ENCODE peak calls at places on chromosome 2, in four cellular contexts. V is H1, R is A549, E is WTC11. I is an unnamed sample.

GRCh38 chr2:32564417-32565035 is 63.3 kb upstream of the TTC27 start:
- DNase-seq in R (no peak), V (no peak), E (no peak), I (no peak)

GRCh38 chr2:192978317-192978874 is 783.7 kb upstream of the TMEFF2 start:
- DNase-seq in E (no peak), V (no peak), R (no peak), I (no peak)

GRCh38 chr2:74530239-74531161 is 767 bp downstream of the HTRA2 start:
- DNase-seq in V (no peak), E (peak), R (peak), I (peak)

GRCh38 chr2:172239944-172240590 is 137.4 kb upstream of the DLX2 start:
- DNase-seq in V (no peak), R (no peak), E (no peak), I (no peak)

GRCh38 chr2:143029141-143029540 is 100.1 kb upstream of the ARHGAP15 start:
- DNase-seq in E (no peak), V (no peak), R (no peak), I (no peak)

GRCh38 chr2:189659734-189660133 is 1.5 kb upstream of the ASNSD1 start:
- DNase-seq in R (no peak), V (no peak), E (no peak), I (no peak)

GRCh38 chr2:174442546-174443510 is 44.0 kb downstream of the GPR155 start:
- DNase-seq in V (no peak), E (no peak), R (peak), I (no peak)

GRCh38 chr2:10768063-10768507 is 44.5 kb downstream of the PDIA6 start:
- DNase-seq in R (no peak), E (no peak), V (no peak), I (no peak)

GRCh38 chr2:221087779-221088178 is 484.3 kb downstream of the EPHA4 start:
- DNase-seq in V (no peak), R (no peak), E (no peak), I (no peak)

GRCh38 chr2:159637988-159638501 is 21.7 kb upstream of the BAZ2B start:
- DNase-seq in V (no peak), E (no peak), R (no peak), I (no peak)

GRCh38 chr2:28269019-28269784 is 123.5 kb upstream of the FOSL2 start:
- DNase-seq in R (peak), V (no peak), E (no peak), I (no peak)

GRCh38 chr2:22420076-22420475 is 964.9 kb upstream of the KLHL29 start:
- DNase-seq in V (no peak), R (no peak), E (no peak), I (no peak)

GRCh38 chr2:72181616-72182015 is 34.0 kb upstream of the CYP26B1 start:
- DNase-seq in R (no peak), E (no peak), V (no peak), I (no peak)

GRCh38 chr2:231138699-231139098 is 13.9 kb upstream of the HTR2B start:
- DNase-seq in E (no peak), R (no peak), V (no peak), I (no peak)

GRCh38 chr2:133004623-133005022 is 334.6 kb upstream of the LYPD1 start:
- DNase-seq in R (no peak), V (peak), E (peak), I (no peak)

GRCh38 chr2:213119061-213119809 is 32.2 kb downstream of the IKZF2 start:
- DNase-seq in R (no peak), E (no peak), V (no peak), I (peak)

GRCh38 chr2:216590780-216591179 is 42.4 kb upstream of the IGFBP2 start:
- DNase-seq in R (peak), V (no peak), E (peak), I (peak)

GRCh38 chr2:100285691-100286090 is 36.6 kb downstream of the LONRF2 start:
- DNase-seq in E (no peak), V (no peak), R (no peak), I (no peak)

GRCh38 chr2:71801969-71802368 is 345.7 kb downstream of the CYP26B1 start:
- DNase-seq in V (peak), E (peak), R (peak), I (peak)

GRCh38 chr2:69797235-69797634 is 32.2 kb upstream of the GMCL1 start:
- DNase-seq in R (no peak), E (no peak), V (no peak), I (no peak)

GRCh38 chr2:37819228-37819627 is 105.9 kb upstream of the RMDN2 start:
- DNase-seq in V (no peak), E (no peak), R (no peak), I (peak)

GRCh38 chr2:63444565-63445288 is 143.6 kb downstream of the WDPCP start:
- DNase-seq in E (no peak), V (no peak), R (no peak), I (no peak)

GRCh38 chr2:149664896-149665295 is 77.3 kb upstream of the MMADHC start:
- DNase-seq in V (no peak), E (no peak), R (no peak), I (no peak)

GRCh38 chr2:65142515-65142914 is 12.6 kb upstream of the RAB1A start:
- DNase-seq in E (no peak), V (no peak), R (no peak), I (peak)

GRCh38 chr2:112293636-112294401 is 18.4 kb downstream of the ZC3H6 start:
- DNase-seq in V (no peak), R (no peak), E (no peak), I (no peak)

GRCh38 chr2:1707771-1708351 is 36.5 kb downstream of the PXDN start:
- DNase-seq in E (peak), V (no peak), R (no peak), I (peak)

GRCh38 chr2:28691774-28692281 is 59.8 kb upstream of the PPP1CB start:
- DNase-seq in R (no peak), V (no peak), E (peak), I (no peak)

GRCh38 chr2:3633089-3633981 is 24.7 kb upstream of the ALLC start:
- DNase-seq in E (peak), V (peak), R (no peak), I (no peak)

GRCh38 chr2:40879305-40879704 is 427.4 kb upstream of the SLC8A1 start:
- DNase-seq in V (no peak), R (no peak), E (no peak), I (no peak)

GRCh38 chr2:241892299-241893137 is 23.0 kb downstream of the RTP5 start:
- DNase-seq in V (no peak), R (no peak), E (peak), I (no peak)

GRCh38 chr2:134320930-134321329 is 67.1 kb downstream of the MGAT5 start:
- DNase-seq in E (no peak), V (no peak), R (no peak), I (peak)

GRCh38 chr2:368386-368785 is 80.5 kb upstream of the ALKAL2 start:
- DNase-seq in V (no peak), R (no peak), E (no peak), I (peak)

GRCh38 chr2:106030287-106031268 is 163.5 kb downstream of the UXS1 start:
- DNase-seq in V (no peak), E (no peak), R (no peak), I (peak)

GRCh38 chr2:134838143-134838620 is at the start of gene ACMSD:
- DNase-seq in E (no peak), R (no peak), V (no peak), I (no peak)

GRCh38 chr2:131146255-131146654 is 41.1 kb downstream of the PLEKHB2 start:
- DNase-seq in R (no peak), V (no peak), E (no peak), I (no peak)

GRCh38 chr2:37573406-37573805 is 98.0 kb downstream of the CDC42EP3 start:
- DNase-seq in R (no peak), V (no peak), E (no peak), I (no peak)

GRCh38 chr2:212919238-212919637 is 232.2 kb downstream of the IKZF2 start:
- DNase-seq in R (no peak), V (no peak), E (no peak), I (no peak)

GRCh38 chr2:64234150-64234549 is 89.9 kb upstream of the PELI1 start:
- DNase-seq in R (no peak), E (no peak), V (peak), I (no peak)

GRCh38 chr2:186590538-186591441 is 934 bp downstream of the ITGAV start:
- DNase-seq in E (no peak), R (peak), V (no peak), I (peak)

GRCh38 chr2:186589733-186590537 is at the start of gene ITGAV:
- DNase-seq in R (peak), V (peak), E (peak), I (peak)

GRCh38 chr2:186592137-186592875 is 2.5 kb downstream of the ITGAV start:
- DNase-seq in V (no peak), R (no peak), E (no peak), I (no peak)

GRCh38 chr2:186588421-186588820 is 1.4 kb upstream of the ITGAV start:
- DNase-seq in V (no peak), R (no peak), E (no peak), I (no peak)

DNA sequence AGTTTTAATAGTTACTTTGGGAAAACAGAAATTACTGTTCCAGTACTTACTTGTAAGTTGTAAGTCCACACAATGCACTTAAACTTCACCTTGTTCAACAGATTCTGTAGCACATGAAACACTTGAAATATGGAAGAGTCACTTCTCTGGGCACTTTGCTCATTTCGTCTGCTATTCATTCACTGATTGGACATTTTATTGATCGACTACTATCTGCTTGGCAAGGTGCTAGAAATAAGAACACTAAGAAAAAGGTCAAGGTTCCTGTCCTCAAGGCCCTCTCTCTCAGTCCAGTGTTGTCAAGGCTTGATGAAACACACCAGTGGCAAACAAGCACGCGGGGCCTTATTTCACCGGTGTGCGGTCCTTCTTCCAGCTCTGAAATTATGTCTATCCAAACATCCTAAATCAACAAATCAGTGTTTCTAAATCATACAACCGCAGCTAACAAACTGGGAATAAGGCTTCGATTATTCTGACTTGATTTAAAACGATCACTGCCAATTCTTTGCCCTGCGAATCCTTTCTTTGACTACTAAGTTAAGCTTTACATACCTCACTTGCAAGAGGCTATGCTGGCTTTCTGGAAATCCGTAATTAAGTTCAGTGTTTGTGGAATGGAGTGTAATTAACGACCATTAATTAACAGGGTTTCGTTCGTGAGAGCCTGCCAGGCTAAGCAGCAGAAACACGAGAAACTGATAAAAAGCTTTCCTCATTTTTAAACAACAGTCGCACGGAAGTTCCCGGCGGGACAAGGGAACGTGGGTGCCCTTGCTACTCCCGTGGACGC is 720 bp upstream of the ITGAV start:
- DNase-seq in E (no peak), V (no peak), R (no peak), I (peak)
- TF ChIP-seq MAX in E (no peak), V (no peak), R (no peak), I (no peak)

DNA sequence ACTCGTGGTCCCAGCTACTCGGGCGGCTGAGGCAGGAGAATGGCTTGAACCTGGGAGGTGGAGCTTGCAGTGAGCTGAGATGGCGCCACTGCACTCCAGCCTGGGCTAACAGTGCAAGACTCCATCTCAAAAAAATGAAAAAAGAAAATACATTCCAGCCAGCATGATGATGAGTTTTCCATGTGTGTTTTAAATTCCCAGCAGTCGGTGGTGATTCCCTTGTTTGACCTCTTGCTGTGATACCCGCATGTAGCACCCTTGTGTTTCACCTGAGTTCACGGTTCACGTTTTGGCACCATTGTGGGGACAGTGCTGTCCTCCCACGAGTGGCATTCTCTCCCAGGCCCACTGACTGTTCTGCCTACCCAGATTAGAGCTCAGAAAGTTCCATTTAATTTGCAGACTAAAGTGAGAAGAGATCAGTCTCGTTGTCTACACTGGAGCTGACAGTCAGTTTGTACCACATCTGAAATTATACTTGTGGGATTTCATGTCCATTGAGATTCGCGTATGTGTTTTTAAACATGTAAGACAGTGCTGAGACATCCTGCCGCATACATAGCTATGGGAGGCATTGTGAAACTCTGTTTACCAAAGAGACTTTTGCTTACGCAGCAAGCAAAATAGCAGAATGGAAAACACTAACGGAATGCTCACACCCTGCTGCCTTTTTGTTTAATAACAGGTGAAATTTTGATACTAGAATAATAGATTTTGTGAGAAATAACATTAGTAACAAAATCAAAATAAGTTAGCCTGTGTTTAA is 157.1 kb downstream of the GBX2 start:
- DNase-seq in E (no peak), R (no peak), V (no peak), I (peak)
- TF ChIP-seq MAX in E (no peak), R (no peak), V (no peak), I (no peak)

DNA sequence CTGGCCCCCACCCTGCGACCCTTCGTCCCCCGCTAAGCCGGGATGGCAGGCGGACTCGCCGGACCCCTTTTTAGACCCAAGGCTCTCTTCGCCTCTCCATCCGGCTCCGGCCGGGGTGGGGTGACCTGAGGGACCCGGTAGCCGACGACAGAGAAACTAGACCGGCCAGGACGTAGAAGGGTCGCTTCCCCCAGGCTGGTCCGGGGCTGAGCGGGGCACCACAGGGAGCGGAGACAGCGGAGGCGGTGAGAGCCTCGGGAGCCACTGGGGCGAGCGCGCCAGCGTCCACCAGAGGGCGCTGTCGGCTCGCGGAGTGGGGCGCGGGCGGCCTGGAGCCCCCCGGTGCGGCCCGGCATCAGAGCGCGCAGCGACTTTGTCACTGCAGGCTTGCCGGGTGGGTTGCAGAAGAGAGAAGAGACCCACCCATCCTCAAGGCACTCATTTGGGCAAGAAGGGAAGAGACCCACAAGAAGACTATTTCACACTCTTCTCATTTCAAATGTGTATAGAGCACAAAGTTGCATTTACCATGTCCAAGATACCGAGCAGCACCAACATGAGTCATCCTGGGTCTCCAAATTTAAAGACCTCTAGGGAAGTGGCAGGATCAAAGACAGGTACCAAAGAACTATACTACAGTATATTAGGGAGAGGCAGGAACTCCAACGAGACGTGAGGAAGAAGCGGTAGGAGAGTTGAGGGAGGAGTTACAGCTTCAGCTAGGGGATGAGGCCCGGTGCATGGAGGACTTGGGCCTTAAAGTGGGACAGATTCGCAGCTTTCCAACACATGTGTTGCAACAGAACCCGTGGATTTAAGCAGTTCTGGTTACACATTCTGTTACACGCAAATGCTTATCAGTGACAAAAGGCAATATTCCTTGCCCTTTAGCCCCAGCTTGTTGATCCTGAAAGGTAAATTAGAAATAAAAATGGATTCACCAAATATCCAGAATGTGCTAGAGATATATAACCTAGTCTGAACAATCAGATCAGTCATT is 7.6 kb upstream of the PRKCE start:
- DNase-seq in R (peak), V (peak), E (peak), I (peak)
- TF ChIP-seq MAX in R (no peak), V (no peak), E (no peak), I (no peak)

GRCh38 chr2:23555944-23556343 is 171.0 kb downstream of the KLHL29 start:
- DNase-seq in V (no peak), E (no peak), R (no peak), I (no peak)
- TF ChIP-seq MAX in V (no peak), E (no peak), R (no peak), I (no peak)

GRCh38 chr2:54630841-54631497 is 92.5 kb upstream of the EML6 start:
- DNase-seq in V (no peak), E (no peak), R (no peak), I (no peak)

GRCh38 chr2:54631755-54632154 is 91.7 kb upstream of the EML6 start:
- DNase-seq in V (no peak), R (no peak), E (no peak), I (no peak)

GRCh38 chr2:54634012-54634411 is 89.5 kb upstream of the EML6 start:
- DNase-seq in R (no peak), E (no peak), V (no peak), I (no peak)

GRCh38 chr2:54634564-54635511 is 88.6 kb upstream of the EML6 start:
- DNase-seq in E (no peak), R (peak), V (no peak), I (no peak)

GRCh38 chr2:54632733-54633692 is 90.4 kb upstream of the EML6 start:
- DNase-seq in E (no peak), R (peak), V (no peak), I (no peak)
- TF ChIP-seq MAX in E (no peak), R (peak), V (no peak), I (no peak)

GRCh38 chr2:84912984-84913383 is 7.5 kb downstream of the TMSB10 start:
- DNase-seq in R (no peak), V (no peak), E (no peak), I (no peak)

GRCh38 chr2:84908948-84909713 is 3.7 kb downstream of the TMSB10 start:
- DNase-seq in E (no peak), R (no peak), V (no peak), I (no peak)

GRCh38 chr2:84918430-84918829 is 13.0 kb downstream of the TMSB10 start:
- DNase-seq in R (no peak), E (no peak), V (no peak), I (no peak)

GRCh38 chr2:84911135-84911678 is 5.8 kb downstream of the TMSB10 start:
- DNase-seq in E (no peak), V (no peak), R (no peak), I (no peak)

GRCh38 chr2:84914334-84914733 is 8.9 kb downstream of the TMSB10 start:
- DNase-seq in V (no peak), R (no peak), E (no peak), I (no peak)
- TF ChIP-seq MAX in V (no peak), R (no peak), E (no peak), I (no peak)

DNA sequence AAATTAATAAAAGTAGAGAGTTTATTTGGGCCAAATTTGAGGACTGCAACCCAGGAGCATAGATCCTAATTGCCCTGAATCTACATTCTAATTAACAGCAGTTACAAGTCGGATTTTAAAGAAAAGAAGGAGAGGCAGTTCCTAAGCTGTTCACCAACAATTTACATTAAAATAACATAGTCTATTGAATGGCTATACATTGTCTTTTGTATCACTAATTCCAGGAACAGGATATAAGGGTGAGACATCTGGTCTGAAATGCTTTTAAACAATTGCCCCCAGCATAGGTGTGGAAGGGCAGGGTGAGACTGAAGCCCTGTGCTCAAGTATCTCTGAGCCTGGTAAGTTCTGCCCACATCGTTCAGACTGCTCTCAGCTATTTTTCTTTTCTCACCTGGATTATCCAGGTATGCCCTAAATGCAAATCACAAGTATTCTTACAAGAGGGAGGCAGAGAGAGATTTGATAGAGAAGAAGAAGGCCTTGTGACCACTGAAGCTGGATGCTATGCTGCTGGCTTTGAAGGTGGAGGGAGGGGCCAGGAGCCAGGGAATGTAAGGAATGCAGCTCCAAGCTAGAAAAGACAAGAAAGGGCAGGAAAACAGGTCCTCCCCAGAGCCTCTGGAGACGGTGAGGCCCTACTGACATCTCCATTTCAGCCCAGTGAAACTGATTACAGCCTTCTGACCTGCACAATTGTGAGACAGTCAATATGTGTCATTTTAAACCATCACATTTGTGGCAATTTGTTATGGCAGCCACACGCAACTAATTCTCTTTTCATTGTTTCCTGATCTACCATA is 189.4 kb upstream of the ARL4C start:
- DNase-seq in R (no peak), V (peak), E (peak), I (no peak)
- TF ChIP-seq MAX in R (no peak), V (no peak), E (no peak), I (no peak)

GRCh38 chr2:204655626-204656025 is 110.4 kb downstream of the PARD3B start:
- DNase-seq in R (no peak), V (no peak), E (no peak), I (no peak)
- TF ChIP-seq MAX in R (no peak), V (no peak), E (no peak), I (no peak)

I was measured in NB4.